ENCODE peak calls at places on chromosomes 12 and 14, in seven cellular contexts. C is AG04450; N is CD4-positive, CD25-positive, alpha-beta regulatory T cell; R is hepatocyte; G is gastrocnemius medialis; V is SJCRH30; L is CD8-positive, alpha-beta T cell. U is an unnamed sample. For H3K9me3, the result is how much of the 10 kb centered on the place peaks cover.

GRCh38 chr14:22877000-22877501 is 5.5 kb downstream of the LRP10 start:
- DNase-seq in C (no peak), N (no peak), R (no peak), G (no peak), V (no peak), L (no peak), U (no peak)

GRCh38 chr12:110555509-110556406 is 27.4 kb downstream of the PPTC7 start:
- DNase-seq in C (no peak), N (no peak), R (no peak), G (no peak), V (no peak), L (no peak), U (peak)

GRCh38 chr12:52251367-52252055 is 18.5 kb downstream of the KRT7 start:
- DNase-seq in C (no peak), N (no peak), R (no peak), G (no peak), V (no peak), L (no peak), U (peak)

GRCh38 chr12:27383429-27384260 is 51.0 kb downstream of the BMAL2 start:
- DNase-seq in C (peak), N (peak), R (peak), G (peak), V (peak), L (peak), U (peak)

GRCh38 chr14:29927596-29928341 is at the start of gene PRKD1:
- DNase-seq in C (no peak), N (no peak), R (peak), G (peak), V (peak), L (no peak), U (peak)

GRCh38 chr12:642633-643477 is 20.4 kb downstream of the NINJ2 start:
- DNase-seq in C (no peak), N (peak), R (peak), G (peak), V (peak), L (peak), U (peak)

GRCh38 chr14:67426983-67427601 is 15.1 kb upstream of the PLEK2 start:
- DNase-seq in C (peak), N (peak), R (peak), G (peak), V (peak), L (peak), U (peak)

GRCh38 chr12:109534456-109534855 is 38.8 kb downstream of the MMAB start:
- DNase-seq in C (no peak), N (no peak), R (no peak), G (no peak), V (no peak), L (no peak), U (no peak)

GRCh38 chr14:80117876-80118275 is 93.4 kb downstream of the DIO2 start:
- DNase-seq in C (no peak), N (no peak), R (no peak), G (no peak), V (no peak), L (no peak), U (no peak)

GRCh38 chr12:78963439-78964222 is 99.1 kb downstream of the SYT1 start:
- DNase-seq in C (no peak), N (no peak), R (no peak), G (no peak), V (peak), L (no peak), U (no peak)

GRCh38 chr12:73612571-73612970 is 925.1 kb upstream of the ATXN7L3B start:
- DNase-seq in C (no peak), N (no peak), R (peak), G (no peak), V (no peak), L (no peak), U (no peak)

GRCh38 chr12:107669946-107670345 is 15.7 kb upstream of the PWP1 start:
- DNase-seq in C (no peak), N (no peak), R (no peak), G (no peak), V (no peak), L (no peak), U (no peak)

GRCh38 chr12:81077686-81078441 is at the start of gene ACSS3:
- DNase-seq in C (no peak), N (no peak), R (peak), G (peak), V (peak), L (no peak), U (peak)

GRCh38 chr14:99860219-99860618 is 67.0 kb downstream of the EML1 start:
- DNase-seq in C (no peak), N (no peak), R (no peak), G (no peak), V (no peak), L (no peak), U (no peak)

GRCh38 chr14:47227051-47227600 is 448.3 kb downstream of the MDGA2 start:
- DNase-seq in C (no peak), N (no peak), R (no peak), G (no peak), V (no peak), L (no peak), U (no peak)

GRCh38 chr14:22506778-22507351 is 82.2 kb downstream of the DAD1 start:
- DNase-seq in C (no peak), N (peak), R (no peak), G (no peak), V (no peak), L (no peak), U (no peak)

GRCh38 chr14:21940887-21941855 is 267.6 kb upstream of the OR4E1 start:
- DNase-seq in C (no peak), N (peak), R (peak), G (no peak), V (peak), L (no peak), U (no peak)

GRCh38 chr14:99523661-99524050 is 42.4 kb downstream of the CCNK start:
- DNase-seq in C (no peak), N (no peak), R (no peak), G (no peak), V (no peak), L (no peak), U (no peak)

GRCh38 chr12:104682790-104683279 is 226.1 kb downstream of the CHST11 start:
- DNase-seq in C (no peak), N (peak), R (no peak), G (no peak), V (no peak), L (peak), U (no peak)

GRCh38 chr14:55221186-55221585 is 29.8 kb upstream of the DLGAP5 start:
- DNase-seq in C (no peak), N (no peak), R (no peak), G (no peak), V (no peak), L (no peak), U (no peak)

GRCh38 chr14:83714141-83714540 is 1815.8 kb upstream of the FLRT2 start:
- DNase-seq in C (no peak), N (no peak), R (no peak), G (no peak), V (no peak), L (no peak), U (no peak)

GRCh38 chr12:103241184-103241583 is 254.6 kb downstream of the C12orf42 start:
- DNase-seq in C (no peak), N (no peak), R (no peak), G (no peak), V (no peak), L (no peak), U (peak)

GRCh38 chr14:43411841-43412240 is 1095.2 kb downstream of the FSCB start:
- DNase-seq in C (no peak), N (no peak), R (peak), G (no peak), V (no peak), L (no peak), U (no peak)

GRCh38 chr12:82176761-82177490 is 181.3 kb downstream of the CCDC59 start:
- DNase-seq in C (no peak), N (no peak), R (no peak), G (no peak), V (peak), L (no peak), U (no peak)

GRCh38 chr12:50085615-50085928 is 430 bp downstream of the SMARCD1 start:
- DNase-seq in C (no peak), N (no peak), R (no peak), G (no peak), V (no peak), L (no peak), U (peak)

GRCh38 chr12:132514216-132514820 is 24.4 kb downstream of the FBRSL1 start:
- DNase-seq in C (no peak), N (no peak), R (no peak), G (no peak), V (no peak), L (no peak), U (no peak)

GRCh38 chr12:64091186-64091585 is 130.9 kb downstream of the KICS2 start:
- DNase-seq in C (no peak), N (no peak), R (no peak), G (no peak), V (no peak), L (no peak), U (no peak)

GRCh38 chr12:54723653-54724256 is 75.6 kb upstream of the DCD start:
- DNase-seq in C (no peak), N (peak), R (no peak), G (no peak), V (peak), L (no peak), U (no peak)

GRCh38 chr12:118148287-118148686 is 12.4 kb downstream of the PEBP1 start:
- DNase-seq in C (no peak), N (no peak), R (no peak), G (no peak), V (no peak), L (no peak), U (peak)

GRCh38 chr14:101354726-101355125 is 206.6 kb upstream of the DIO3 start:
- DNase-seq in C (no peak), N (no peak), R (no peak), G (no peak), V (no peak), L (no peak), U (no peak)
- H3K9me3 ChIP-seq in C (under half), N (under half), R (under half), G (under half), V (under half), L (under half), U (under half)

GRCh38 chr14:74595006-74595735 is 16.9 kb downstream of the LTBP2 start:
- DNase-seq in C (no peak), N (no peak), R (no peak), G (no peak), V (peak), L (no peak), U (peak)
- H3K27ac ChIP-seq in C (peak), N (no peak), R (peak), G (peak), V (peak), L (no peak), U (peak)

DNA sequence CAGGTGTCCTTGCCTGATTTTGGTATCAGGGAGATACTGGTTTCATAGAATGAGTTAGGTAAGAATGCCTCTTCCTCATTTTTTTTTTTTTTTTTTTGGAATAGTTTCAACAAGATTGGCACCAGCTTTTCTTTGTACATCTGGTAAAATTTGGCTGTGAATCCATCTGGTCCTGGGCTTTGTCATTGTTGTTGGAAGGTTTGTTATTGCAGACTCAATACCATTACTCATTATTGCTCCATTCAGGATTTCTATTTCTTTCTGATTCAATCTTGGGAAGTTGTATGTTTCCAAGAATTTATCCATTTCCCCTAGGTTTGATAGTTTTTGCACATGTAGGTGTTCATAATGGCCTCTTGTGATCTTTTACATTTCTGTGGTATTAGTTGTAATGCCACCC is 126.0 kb upstream of the KITLG start:
- DNase-seq in C (no peak), N (no peak), R (no peak), G (no peak), V (no peak), L (no peak), U (no peak)
- H3K9me3 ChIP-seq in C (under half), N (under half), R (under half), G (under half), V (under half), L (under half), U (under half)

GRCh38 chr12:19410211-19410610 is 29.1 kb upstream of the AEBP2 start:
- DNase-seq in C (no peak), N (no peak), R (no peak), G (no peak), V (no peak), L (no peak), U (no peak)

GRCh38 chr12:19412844-19413243 is 26.4 kb upstream of the AEBP2 start:
- DNase-seq in C (no peak), N (no peak), R (no peak), G (no peak), V (no peak), L (no peak), U (peak)

GRCh38 chr12:19410639-19411184 is 28.6 kb upstream of the AEBP2 start:
- DNase-seq in C (no peak), N (no peak), R (no peak), G (no peak), V (no peak), L (no peak), U (no peak)

GRCh38 chr12:19409376-19409775 is 29.9 kb upstream of the AEBP2 start:
- DNase-seq in C (no peak), N (no peak), R (no peak), G (no peak), V (no peak), L (no peak), U (peak)

DNA sequence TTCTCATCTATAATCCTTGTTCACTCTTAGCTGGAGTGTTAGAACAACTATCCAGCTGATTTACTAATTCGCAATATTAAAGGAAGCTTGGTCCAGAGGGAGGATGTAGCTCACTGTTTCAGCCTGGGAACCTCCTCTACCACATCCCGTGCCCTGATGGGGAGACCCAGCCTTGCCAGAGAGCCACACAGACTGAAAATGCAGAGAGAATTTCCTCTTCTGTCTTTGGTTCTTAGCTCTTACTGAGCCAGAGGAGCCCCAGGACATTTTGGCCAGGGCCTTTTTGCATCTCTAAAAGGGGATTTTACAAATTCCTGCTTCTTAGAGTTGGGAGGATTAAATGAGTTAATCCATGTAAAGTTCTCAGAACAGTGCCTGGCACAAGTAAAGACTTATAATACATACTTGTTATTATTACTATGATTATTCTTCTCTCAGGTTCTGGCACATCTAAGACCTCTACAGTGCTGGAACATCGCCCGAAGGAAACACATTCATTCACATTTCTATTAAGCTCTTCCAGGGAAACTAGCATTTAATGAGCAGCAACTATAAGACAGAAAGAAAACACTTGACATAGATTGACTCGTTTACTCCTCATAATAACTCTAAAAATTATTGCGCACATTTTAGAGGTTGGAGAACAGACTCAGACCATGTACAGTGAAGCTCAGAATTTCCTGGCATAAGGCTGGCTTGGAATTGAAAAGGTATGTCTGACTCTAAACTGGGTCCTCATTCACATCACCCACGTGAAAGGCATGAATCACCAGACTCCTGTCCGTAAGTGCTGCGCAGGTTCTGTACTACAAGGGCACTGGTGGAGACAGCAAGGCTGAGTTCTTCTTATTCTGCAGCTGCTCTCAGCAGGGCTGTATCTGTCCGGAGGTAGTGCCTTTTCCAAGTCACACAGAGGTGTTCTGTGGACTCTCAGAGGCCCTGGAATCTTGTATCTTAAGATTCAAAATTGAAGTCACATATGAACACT is 27.8 kb upstream of the AEBP2 start:
- DNase-seq in C (no peak), N (no peak), R (no peak), G (no peak), V (no peak), L (no peak), U (peak)
- H3K27ac ChIP-seq in C (no peak), N (no peak), R (peak), G (peak), V (no peak), L (no peak), U (no peak)

DNA sequence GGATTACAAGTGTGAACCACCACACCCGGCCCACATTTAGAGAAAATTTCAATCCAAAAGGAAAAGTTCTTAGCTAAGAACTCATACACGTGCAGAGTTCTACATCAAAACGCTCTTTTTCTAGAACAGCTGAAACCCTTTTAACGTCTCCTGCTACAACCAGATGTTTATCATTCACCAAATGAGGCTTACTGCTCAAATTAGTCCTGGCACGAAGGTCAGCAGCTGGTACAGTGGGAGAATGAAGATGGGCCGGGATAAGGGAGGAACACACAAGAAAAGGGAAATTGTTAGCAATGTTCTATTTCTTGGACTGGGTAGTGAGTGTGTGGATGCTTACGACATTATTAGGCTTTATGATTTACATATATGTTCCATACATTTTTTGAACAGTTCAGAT is 37.2 kb downstream of the PRKAB1 start:
- DNase-seq in C (no peak), N (no peak), R (no peak), G (no peak), V (no peak), L (no peak), U (no peak)
- H3K9me3 ChIP-seq in C (under half), N (under half), R (under half), G (under half), V (under half), L (under half), U (under half)

U was measured in osteoblast.